ENCODE peak calls at places on chromosomes 5 and 9, in eight cellular contexts. A, Z, J, C, N, M, B and L are unnamed samples. For H3K27me3 and H3K4me1, the result is how much of the 10 kb centered on the place peaks cover.

GRCh38 chr5:179306191-179307005 is 38.9 kb downstream of the ADAMTS2 start:
- DNase-seq in B (no peak), M (no peak), C (peak), N (no peak), A (no peak), Z (no peak), J (no peak), L (no peak)

GRCh38 chr5:16952968-16953671 is 17.0 kb upstream of the MYO10 start:
- DNase-seq in J (no peak), Z (no peak), C (no peak), B (peak), N (no peak), A (no peak), M (no peak), L (no peak)

GRCh38 chr9:91896513-91897121 is 53.4 kb downstream of the ROR2 start:
- DNase-seq in N (no peak), Z (peak), M (no peak), J (no peak), B (no peak), C (no peak), A (peak), L (no peak)

GRCh38 chr9:132842124-132843005 is 35.7 kb downstream of the AK8 start:
- DNase-seq in M (no peak), C (peak), N (no peak), Z (no peak), A (no peak), J (no peak), B (no peak), L (no peak)

GRCh38 chr9:33123632-33124031 is 43.5 kb downstream of the B4GALT1 start:
- DNase-seq in M (no peak), B (no peak), N (no peak), Z (no peak), A (no peak), C (no peak), J (no peak), L (no peak)

GRCh38 chr5:169728-170094 is 21.6 kb upstream of the LRRC14B start:
- DNase-seq in Z (no peak), J (no peak), M (no peak), N (no peak), C (no peak), B (no peak), A (no peak), L (no peak)

GRCh38 chr5:52830700-52831099 is 43.0 kb downstream of the ITGA1 start:
- DNase-seq in J (no peak), N (no peak), B (no peak), M (no peak), C (no peak), Z (no peak), A (no peak), L (no peak)

GRCh38 chr5:27437594-27438200 is 399.3 kb upstream of the CDH9 start:
- DNase-seq in B (no peak), A (no peak), Z (no peak), C (no peak), N (no peak), M (no peak), J (no peak), L (no peak)

GRCh38 chr9:121837113-121838010 is 185.9 kb downstream of the DAB2IP start:
- DNase-seq in N (no peak), J (no peak), A (no peak), B (no peak), M (no peak), Z (peak), C (no peak), L (no peak)

GRCh38 chr5:78605611-78606010 is 43.0 kb downstream of the LHFPL2 start:
- DNase-seq in Z (no peak), A (no peak), N (no peak), M (no peak), J (no peak), B (peak), C (no peak), L (peak)

GRCh38 chr5:140881889-140882590 is at the start of gene PCDHA13:
- DNase-seq in Z (no peak), A (no peak), N (peak), J (no peak), C (no peak), M (no peak), B (peak), L (peak)

GRCh38 chr5:27821681-27822080 is 783.3 kb upstream of the CDH9 start:
- DNase-seq in J (no peak), B (peak), Z (no peak), N (no peak), A (no peak), C (no peak), M (no peak), L (no peak)

GRCh38 chr5:171494452-171495121 is 75.1 kb downstream of the FGF18 start:
- DNase-seq in B (peak), A (peak), M (peak), Z (peak), J (no peak), N (peak), C (peak), L (peak)

GRCh38 chr5:112420111-112420864 is 1.2 kb upstream of the EPB41L4A start:
- DNase-seq in M (peak), A (peak), Z (peak), B (peak), C (peak), J (peak), N (peak), L (peak)

GRCh38 chr5:43242196-43242595 is 50.2 kb downstream of the NIM1K start:
- DNase-seq in J (no peak), N (no peak), Z (no peak), B (no peak), C (no peak), M (no peak), A (no peak), L (no peak)

GRCh38 chr9:33263131-33263935 is 1.2 kb downstream of the BAG1 start:
- DNase-seq in Z (no peak), B (peak), M (no peak), J (no peak), C (no peak), A (peak), N (no peak), L (no peak)

GRCh38 chr9:38287420-38287985 is 105.0 kb upstream of the ALDH1B1 start:
- DNase-seq in A (no peak), C (no peak), M (no peak), J (no peak), N (no peak), Z (no peak), B (peak), L (no peak)

GRCh38 chr9:126857261-126857960 is 3.0 kb upstream of the ZBTB34 start:
- DNase-seq in B (peak), A (no peak), J (no peak), M (no peak), Z (no peak), N (no peak), C (no peak), L (no peak)

GRCh38 chr9:110452227-110452801 is 114.7 kb upstream of the TXNDC8 start:
- DNase-seq in A (no peak), Z (no peak), C (no peak), B (peak), J (no peak), N (no peak), M (no peak), L (peak)

GRCh38 chr9:137602661-137603060 is 2.8 kb upstream of the ARRDC1 start:
- DNase-seq in N (no peak), M (no peak), Z (no peak), B (no peak), C (no peak), J (no peak), A (no peak), L (no peak)

GRCh38 chr9:77018058-77019009 is 1.1 kb upstream of the FOXB2 start:
- DNase-seq in J (no peak), Z (no peak), B (no peak), A (peak), M (no peak), C (peak), N (peak), L (peak)

GRCh38 chr5:86807046-86807712 is 189.4 kb downstream of the COX7C start:
- DNase-seq in A (no peak), M (no peak), C (no peak), N (no peak), J (no peak), Z (no peak), B (peak), L (no peak)

GRCh38 chr5:159263569-159263905 is 447 bp downstream of the UBLCP1 start:
- DNase-seq in B (no peak), Z (no peak), M (no peak), N (no peak), C (no peak), A (no peak), J (no peak), L (no peak)

GRCh38 chr5:157610990-157611389 is 35.4 kb upstream of the ADAM19 start:
- DNase-seq in M (no peak), A (no peak), Z (no peak), N (no peak), B (no peak), C (no peak), J (no peak), L (no peak)

GRCh38 chr5:115657883-115658233 is 32.0 kb upstream of the TMED7 start:
- DNase-seq in J (no peak), A (no peak), N (no peak), C (no peak), B (peak), Z (no peak), M (no peak), L (peak)

GRCh38 chr5:124162782-124163532 is 583.5 kb downstream of the ZNF608 start:
- DNase-seq in J (no peak), N (no peak), B (peak), A (no peak), C (no peak), M (no peak), Z (peak), L (no peak)

GRCh38 chr9:4862506-4863250 is 69.9 kb downstream of the RCL1 start:
- DNase-seq in N (no peak), M (no peak), B (no peak), J (no peak), Z (no peak), A (no peak), C (no peak), L (no peak)

GRCh38 chr9:76615149-76615548 is 149.1 kb upstream of the PCA3 start:
- DNase-seq in A (no peak), J (no peak), N (no peak), C (no peak), B (no peak), Z (no peak), M (no peak), L (no peak)

GRCh38 chr9:37984672-37985611 is 81.0 kb upstream of the SLC25A51 start:
- DNase-seq in J (no peak), B (peak), M (no peak), C (no peak), Z (peak), A (no peak), N (no peak), L (no peak)

GRCh38 chr9:113320051-113320450 is 16.9 kb upstream of the RNF183 start:
- DNase-seq in J (no peak), C (no peak), A (no peak), N (no peak), M (no peak), Z (no peak), B (no peak), L (no peak)

GRCh38 chr9:128636024-128636390 is 20.6 kb downstream of the DYNC2I2 start:
- DNase-seq in B (peak), N (peak), Z (peak), M (peak), A (peak), J (no peak), C (peak), L (no peak)

GRCh38 chr5:159340511-159340910 is 10.2 kb upstream of the IL12B start:
- DNase-seq in C (no peak), Z (no peak), A (no peak), M (no peak), N (no peak), B (no peak), J (no peak), L (no peak)

DNA sequence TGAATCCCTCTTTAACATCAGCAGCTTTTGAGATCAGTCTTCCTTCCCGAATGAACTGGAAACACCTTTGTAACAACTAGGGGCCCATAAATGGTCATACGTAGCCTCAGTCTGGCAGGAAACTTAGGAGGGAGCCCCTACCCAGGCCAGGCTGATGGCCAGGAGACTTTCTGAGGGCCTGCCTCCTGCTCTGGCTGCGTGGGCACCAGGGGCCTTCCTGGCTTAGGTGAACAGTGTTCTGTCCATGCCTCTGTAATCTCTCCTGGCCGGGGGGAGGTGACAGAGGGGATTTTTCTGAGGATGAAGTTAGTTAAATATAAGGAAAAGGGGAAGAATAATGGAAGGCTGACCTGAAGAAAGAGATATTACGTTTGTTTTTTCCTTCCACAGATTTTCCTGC is 843 bp upstream of the FSTL4 start:
- DNase-seq in C (no peak), A (no peak), N (no peak), M (no peak), B (no peak), Z (no peak), J (no peak), L (no peak)
- H3K27me3 ChIP-seq in C (under half), A (under half), N (under half), M (under half), B (under half), Z (half or more), J (under half), L (half or more)

GRCh38 chr5:108590799-108591198 is 156.9 kb upstream of the FER start:
- DNase-seq in Z (no peak), M (no peak), B (no peak), J (no peak), C (no peak), N (no peak), A (no peak), L (no peak)
- H3K4me1 ChIP-seq in Z (under half), M (under half), B (under half), J (under half), C (under half), N (under half), A (under half), L (under half)

GRCh38 chr5:3604501-3604900 is 8.9 kb downstream of the IRX1 start:
- DNase-seq in C (no peak), A (no peak), N (no peak), J (no peak), M (no peak), Z (no peak), B (no peak), L (no peak)
- H3K27me3 ChIP-seq in C (under half), A (half or more), N (half or more), J (under half), M (half or more), Z (half or more), B (under half), L (under half)

DNA sequence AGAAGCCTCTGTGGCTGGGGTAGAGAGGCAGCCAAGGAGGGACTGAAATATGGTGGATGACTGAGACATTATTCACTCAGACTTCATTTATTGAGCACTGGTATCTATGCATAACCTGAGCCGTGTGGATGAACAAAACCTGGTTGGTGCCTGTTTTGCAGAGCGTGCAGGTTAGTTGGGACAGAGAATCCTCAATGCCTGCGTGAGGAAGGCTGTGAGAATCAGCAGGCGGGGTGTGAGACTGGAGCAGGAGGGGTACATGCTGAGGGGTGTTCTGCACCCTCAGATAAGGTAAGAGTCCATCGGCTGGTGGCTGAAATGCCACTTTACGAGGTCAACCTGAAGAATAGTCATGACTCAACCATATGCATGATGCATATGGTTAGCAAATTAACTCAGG is 271.6 kb downstream of the MED10 start:
- DNase-seq in J (no peak), M (no peak), A (no peak), Z (no peak), C (no peak), N (no peak), B (peak), L (no peak)
- H3K4me1 ChIP-seq in J (under half), M (under half), A (under half), Z (under half), C (under half), N (under half), B (under half), L (under half)

GRCh38 chr9:135283621-135284020 is 196.0 kb upstream of the PPP1R26 start:
- DNase-seq in N (no peak), C (no peak), B (no peak), J (no peak), M (no peak), A (no peak), Z (no peak), L (no peak)
- H3K27me3 ChIP-seq in N (under half), C (under half), B (under half), J (under half), M (under half), A (under half), Z (under half), L (under half)

DNA sequence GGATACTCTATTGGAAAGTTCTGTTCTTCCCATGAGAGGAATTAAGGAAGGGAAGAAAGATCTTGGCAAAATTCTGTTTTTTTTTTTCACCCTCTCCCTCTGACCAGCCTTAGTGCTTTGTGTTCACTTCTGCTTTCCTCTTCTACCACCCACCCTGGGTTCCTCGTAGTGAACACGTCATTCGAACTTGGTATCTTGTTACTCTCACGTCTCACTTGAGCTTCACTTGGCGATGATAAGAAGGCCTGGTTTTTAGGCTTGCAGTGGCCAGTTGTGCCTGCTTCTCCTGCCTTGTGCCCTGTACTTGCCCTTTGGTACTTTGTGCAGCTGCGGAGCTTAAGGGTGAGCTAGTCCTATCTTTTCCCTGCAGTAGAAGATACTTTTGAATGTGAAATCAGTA is 67.1 kb downstream of the ARHGAP26 start:
- DNase-seq in N (no peak), B (no peak), J (no peak), Z (no peak), A (no peak), C (no peak), M (no peak), L (no peak)
- H3K4me1 ChIP-seq in N (under half), B (under half), J (under half), Z (half or more), A (under half), C (under half), M (under half), L (under half)

GRCh38 chr5:36759117-36759516 is 117.5 kb upstream of the NIPBL start:
- DNase-seq in M (no peak), J (no peak), N (no peak), A (no peak), C (no peak), B (no peak), Z (no peak), L (no peak)
- H3K27me3 ChIP-seq in M (under half), J (under half), N (under half), A (under half), C (under half), B (under half), Z (under half), L (under half)

GRCh38 chr5:176881816-176882565 is 17.2 kb downstream of the HK3 start:
- DNase-seq in J (no peak), N (no peak), C (peak), A (no peak), B (no peak), Z (no peak), M (no peak), L (no peak)
- H3K4me1 ChIP-seq in J (under half), N (under half), C (under half), A (under half), B (under half), Z (under half), M (under half), L (under half)

DNA sequence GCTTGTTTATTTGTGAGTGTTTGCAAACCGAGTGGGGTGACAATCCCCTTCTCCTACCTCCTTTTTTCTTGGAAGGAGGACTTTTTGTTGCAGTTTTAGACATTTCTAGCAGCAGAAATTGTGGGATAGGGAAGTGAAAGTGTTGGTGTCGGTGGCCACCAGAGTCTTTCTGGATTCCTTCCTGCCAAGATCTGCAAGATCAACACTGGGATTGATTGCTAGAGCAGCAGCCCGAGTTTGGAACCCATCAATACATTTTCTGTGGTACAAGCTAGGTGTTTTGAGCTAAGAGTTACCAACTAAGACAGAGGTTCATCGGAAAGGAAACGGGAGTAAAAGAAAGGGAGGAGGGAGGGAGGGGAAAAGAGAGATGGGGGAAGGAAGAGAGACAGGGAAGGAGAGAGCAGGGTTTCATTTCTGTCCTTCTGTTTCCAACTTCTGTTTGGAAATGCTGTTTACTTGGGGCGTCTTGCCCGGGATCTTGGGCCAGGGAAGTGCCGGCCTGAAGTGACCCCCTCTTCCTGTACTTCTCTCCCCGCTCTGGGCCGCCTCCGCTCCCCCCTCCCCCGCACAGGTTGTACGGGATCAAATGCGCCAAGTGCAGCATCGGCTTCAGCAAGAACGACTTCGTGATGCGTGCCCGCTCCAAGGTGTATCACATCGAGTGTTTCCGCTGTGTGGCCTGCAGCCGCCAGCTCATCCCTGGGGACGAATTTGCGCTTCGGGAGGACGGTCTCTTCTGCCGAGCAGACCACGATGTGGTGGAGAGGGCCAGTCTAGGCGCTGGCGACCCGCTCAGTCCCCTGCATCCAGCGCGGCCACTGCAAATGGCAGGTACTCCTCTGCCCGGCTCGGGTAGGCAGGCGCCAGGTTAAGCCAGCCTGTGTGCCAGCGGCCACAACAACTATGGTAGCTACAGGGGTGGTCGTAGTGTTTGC is 3.9 kb downstream of the ISL1 start:
- DNase-seq in B (no peak), A (peak), C (no peak), J (no peak), N (peak), Z (no peak), M (no peak), L (peak)
- H3K27me3 ChIP-seq in B (under half), A (under half), C (under half), J (under half), N (half or more), Z (half or more), M (half or more), L (under half)

GRCh38 chr5:73631500-73631899 is 5.5 kb downstream of the ARHGEF28 start:
- DNase-seq in N (no peak), Z (no peak), B (no peak), C (no peak), A (no peak), M (no peak), J (no peak), L (no peak)
- H3K4me1 ChIP-seq in N (under half), Z (under half), B (under half), C (under half), A (under half), M (under half), J (under half), L (half or more)